ENCODE peak calls at places on chromosome 2, in nine cellular contexts. Q, T, V, G, Z, M, O, R and N are unnamed samples.

GRCh38 chr2:216292886-216293291 is 79.4 kb downstream of the MARCHF4 start:
- DNase-seq in Z (no peak), R (no peak), G (no peak), O (no peak), V (no peak), Q (no peak), M (no peak), T (no peak), N (no peak)

GRCh38 chr2:31189141-31189540 is 28.2 kb downstream of the CAPN14 start:
- DNase-seq in Q (no peak), Z (no peak), O (no peak), M (no peak), G (no peak), T (no peak), R (no peak), V (no peak), N (no peak)

GRCh38 chr2:215968499-215968898 is 44.9 kb downstream of the MREG start:
- DNase-seq in T (no peak), G (no peak), Q (no peak), R (no peak), M (no peak), O (no peak), V (no peak), Z (no peak), N (no peak)

GRCh38 chr2:128395640-128396499 is 77.2 kb upstream of the HS6ST1 start:
- DNase-seq in O (no peak), Q (no peak), Z (no peak), V (peak; percentile 61), M (no peak), G (no peak), R (no peak), T (no peak), N (no peak)

GRCh38 chr2:54899576-54900200 is 150.6 kb downstream of the RTN4 start:
- DNase-seq in T (peak; percentile 13), Q (no peak), R (peak; percentile 86), V (no peak), M (no peak), O (peak; percentile 9), Z (no peak), G (no peak), N (no peak)

GRCh38 chr2:13574831-13575230 is 858.1 kb downstream of the TRIB2 start:
- DNase-seq in O (no peak), Q (no peak), R (no peak), T (no peak), V (no peak), M (no peak), G (no peak), Z (no peak), N (no peak)

GRCh38 chr2:144370937-144371584 is 148.9 kb downstream of the ZEB2 start:
- DNase-seq in V (no peak), Z (no peak), O (no peak), R (peak; percentile 27), T (no peak), G (no peak), Q (no peak), M (no peak), N (peak; percentile 66)

GRCh38 chr2:177667626-177668025 is 275.1 kb downstream of the AGPS start:
- DNase-seq in G (no peak), Q (no peak), T (no peak), Z (no peak), M (no peak), V (no peak), O (no peak), R (no peak), N (no peak)

GRCh38 chr2:96159084-96159830 is 14.0 kb upstream of the DUSP2 start:
- DNase-seq in T (no peak), M (no peak), O (peak; percentile 42), R (no peak), G (no peak), Z (no peak), Q (no peak), V (peak; percentile 76), N (no peak)

GRCh38 chr2:204452464-204453023 is 92.7 kb upstream of the PARD3B start:
- DNase-seq in Q (peak; percentile 63), R (peak; percentile 92), T (peak; percentile 73), O (no peak), M (no peak), G (no peak), V (no peak), Z (no peak), N (peak; percentile 98)

GRCh38 chr2:181231151-181231550 is 226.0 kb upstream of the ITGA4 start:
- DNase-seq in Z (no peak), T (peak; percentile 5), O (no peak), R (no peak), V (no peak), M (no peak), G (no peak), Q (no peak), N (no peak)

GRCh38 chr2:45055261-45055660 is 46.0 kb upstream of the SIX2 start:
- DNase-seq in R (no peak), V (no peak), G (no peak), M (no peak), Q (no peak), Z (no peak), O (no peak), T (no peak), N (no peak)

DNA sequence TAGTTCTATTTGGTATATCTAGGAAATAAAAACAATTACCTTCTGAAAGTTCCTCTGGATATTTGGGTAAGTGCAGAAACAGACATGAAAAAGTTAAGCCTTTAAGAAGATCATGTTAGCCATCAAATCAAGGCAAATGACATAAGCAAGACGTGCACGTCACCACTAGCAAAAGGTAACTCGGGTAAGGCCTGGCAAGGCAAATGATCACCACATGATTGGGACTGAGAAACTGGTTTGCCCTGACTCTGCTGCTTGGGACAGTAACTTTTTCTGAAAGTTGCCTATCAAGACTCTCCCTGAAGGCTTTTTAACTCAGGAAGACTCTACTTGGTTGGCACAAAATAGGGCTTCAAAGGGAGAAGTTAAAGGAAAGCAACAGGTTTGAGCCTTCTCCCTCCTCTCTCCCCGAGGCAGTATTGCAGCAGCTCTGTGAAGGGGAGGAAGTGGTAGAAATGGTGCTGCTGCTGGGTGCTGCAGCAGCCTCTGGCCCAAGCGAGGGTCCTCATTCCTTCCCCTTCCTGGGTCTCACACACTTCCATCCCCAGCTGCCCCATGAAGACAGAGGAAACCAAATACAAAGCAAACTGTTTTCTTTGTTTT is 17.1 kb upstream of the TMEM237 start:
- DNase-seq in G (no peak), R (no peak), O (no peak), Q (no peak), M (no peak), T (no peak), Z (no peak), V (no peak), N (no peak)
- H3K4me3 ChIP-seq in G (no peak overlapping the region), R (no peak overlapping the region), O (no peak overlapping the region), Q (no peak overlapping the region), M (no peak overlapping the region), T (no peak overlapping the region), Z (no peak overlapping the region), V (no peak overlapping the region), N (no peak overlapping the region)

DNA sequence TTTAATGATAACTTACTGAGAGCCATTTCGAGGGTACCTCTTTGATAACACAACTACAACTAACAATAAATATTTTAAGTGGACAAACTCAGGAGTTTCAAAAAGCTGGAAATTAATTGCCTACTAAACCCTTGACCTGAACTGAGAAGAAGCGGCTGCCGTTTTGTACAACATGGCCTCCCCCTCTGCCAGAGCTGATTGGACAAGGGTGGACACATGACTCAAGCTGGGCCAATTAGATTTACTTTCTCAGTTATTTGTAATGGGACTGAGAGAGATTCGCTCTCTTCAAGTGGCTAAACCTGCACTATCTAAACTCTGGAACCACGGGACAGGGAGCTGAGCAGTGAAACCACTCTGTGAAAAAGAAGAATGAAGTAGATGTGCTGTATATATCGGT is 135.9 kb upstream of the SERPINE2 start:
- DNase-seq in G (no peak), T (no peak), O (no peak), Z (no peak), V (no peak), Q (no peak), R (no peak), M (no peak), N (no peak)
- H3K9me3 ChIP-seq in G (no peaks in the 10 kb centered on the region), T (no peaks in the 10 kb centered on the region), O (no peaks in the 10 kb centered on the region), Z (no peaks in the 10 kb centered on the region), V (no peaks in the 10 kb centered on the region), Q (no peaks in the 10 kb centered on the region), R (no peaks in the 10 kb centered on the region), M (no peaks in the 10 kb centered on the region), N (no peaks in the 10 kb centered on the region)

GRCh38 chr2:238726670-238727584 is 121.0 kb upstream of the TWIST2 start:
- DNase-seq in O (no peak), Q (no peak), Z (no peak), G (no peak), T (no peak), R (no peak), M (no peak), V (no peak), N (no peak)
- H3K4me3 ChIP-seq in O (no peak overlapping the region), Q (no peak overlapping the region), Z (no peak overlapping the region), G (no peak overlapping the region), T (no peak overlapping the region), R (no peak overlapping the region), M (no peak overlapping the region), V (no peak overlapping the region), N (no peak overlapping the region)

GRCh38 chr2:29562896-29563295 is 358.5 kb downstream of the ALK start:
- DNase-seq in Q (no peak), V (no peak), T (no peak), R (no peak), Z (no peak), M (no peak), O (no peak), G (no peak), N (no peak)
- H3K9me3 ChIP-seq in Q (no peaks in the 10 kb centered on the region), V (no peaks in the 10 kb centered on the region), T (no peaks in the 10 kb centered on the region), R (no peaks in the 10 kb centered on the region), Z (no peaks in the 10 kb centered on the region), M (no peaks in the 10 kb centered on the region), O (no peaks in the 10 kb centered on the region), G (no peaks in the 10 kb centered on the region), N (no peaks in the 10 kb centered on the region)

DNA sequence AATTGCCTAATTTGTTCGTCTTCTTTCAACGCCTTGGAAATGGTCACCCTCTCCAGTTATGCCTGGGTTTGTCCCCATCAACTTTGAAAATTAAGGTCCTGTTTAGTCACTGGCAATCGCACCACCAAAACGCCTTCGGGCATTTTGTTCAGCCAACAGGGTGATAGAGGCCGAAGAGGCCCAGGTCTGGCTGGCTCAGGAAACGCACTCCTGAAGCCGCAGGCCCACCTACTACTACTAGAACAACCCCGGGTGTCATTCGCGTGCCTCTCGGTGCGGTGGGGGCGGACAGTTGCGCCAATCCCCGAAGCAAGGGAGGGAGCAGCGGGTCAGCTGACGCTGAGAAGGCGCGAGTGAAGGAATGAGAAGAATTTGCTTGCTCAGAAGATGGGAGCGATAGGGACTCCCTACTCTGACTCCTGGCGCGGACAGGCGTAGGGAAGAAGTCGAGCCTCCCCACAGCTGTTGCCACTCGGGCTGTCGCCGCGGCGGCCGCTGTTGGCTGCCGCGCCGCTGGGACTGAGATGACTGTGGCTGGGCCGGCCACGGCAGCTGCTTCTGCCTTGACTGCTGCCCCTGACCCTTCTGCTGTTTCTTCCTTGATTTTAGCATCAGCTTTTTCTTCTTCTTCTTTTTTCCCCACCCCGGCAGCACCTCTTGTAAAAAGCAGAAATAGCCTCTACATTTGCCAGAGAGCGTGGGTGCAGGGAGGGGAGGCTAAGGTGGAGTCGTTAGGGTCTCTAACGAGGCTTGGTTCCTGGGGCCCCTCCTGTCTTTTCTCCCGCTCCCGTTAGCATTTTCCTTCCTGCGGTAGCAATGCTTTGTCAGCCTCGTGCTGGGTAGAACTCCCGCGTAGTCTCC is 387.6 kb downstream of the FIGN start:
- DNase-seq in T (peak; percentile 91), V (peak; percentile 82), Z (peak; percentile 74), R (peak; percentile 92), M (no peak), Q (peak; percentile 56), G (peak; percentile 68), O (no peak), N (no peak)
- H3K4me3 ChIP-seq in T (peak overlapping the region; percentile 13), V (peak overlapping the region; percentile 26), Z (peak overlapping the region; percentile 21), R (peak overlapping the region; percentile 75), M (no peak overlapping the region), Q (peak overlapping the region; percentile 25), G (peak overlapping the region; percentile 58), O (no peak overlapping the region), N (no peak overlapping the region)